ENCODE peak calls at places on chromosome 10, in six cellular contexts. U, Q, B, C, Y and X are unnamed samples.

GRCh38 chr10:97572214-97572989 is at the start of gene ANKRD2:
- DNase-seq in U (no peak), Q (no peak), B (peak; percentile 90), C (peak; percentile 66), Y (peak; percentile 77), X (peak; percentile 81)

GRCh38 chr10:78964952-78965633 is 103.7 kb upstream of the ZMIZ1 start:
- DNase-seq in U (peak; percentile 79), Q (no peak), B (peak; percentile 63), C (peak; percentile 54), Y (peak; percentile 33), X (peak; percentile 70)

GRCh38 chr10:26781797-26782196 is 79.0 kb downstream of the ABI1 start:
- DNase-seq in U (no peak), Q (no peak), B (no peak), C (no peak), Y (no peak), X (no peak)

GRCh38 chr10:131994435-131994834 is 12.7 kb upstream of the BNIP3 start:
- DNase-seq in U (no peak), Q (no peak), B (no peak), C (no peak), Y (no peak), X (no peak)

GRCh38 chr10:98446121-98446655 is 547 bp downstream of the HPS1 start:
- DNase-seq in U (no peak), Q (no peak), B (peak; percentile 73), C (no peak), Y (peak; percentile 41), X (peak; percentile 37)

GRCh38 chr10:36766921-36767320 is 358.5 kb upstream of the ANKRD30A start:
- DNase-seq in U (no peak), Q (no peak), B (no peak), C (no peak), Y (no peak), X (no peak)

GRCh38 chr10:51422311-51423120 is 276.9 kb downstream of the CSTF2T start:
- DNase-seq in U (no peak), Q (no peak), B (peak; percentile 58), C (peak; percentile 20), Y (peak; percentile 50), X (no peak)

GRCh38 chr10:12907651-12908050 is 93.9 kb downstream of the CCDC3 start:
- DNase-seq in U (no peak), Q (no peak), B (no peak), C (no peak), Y (no peak), X (no peak)

GRCh38 chr10:9158675-9159074 is 1104.2 kb downstream of the GATA3 start:
- DNase-seq in U (no peak), Q (no peak), B (no peak), C (no peak), Y (no peak), X (no peak)

GRCh38 chr10:81068446-81068845 is 530.7 kb downstream of the SH2D4B start:
- DNase-seq in U (no peak), Q (no peak), B (no peak), C (no peak), Y (no peak), X (no peak)

GRCh38 chr10:49446031-49446430 is 50.1 kb upstream of the DRGX start:
- DNase-seq in U (no peak), Q (no peak), B (no peak), C (no peak), Y (no peak), X (no peak)

GRCh38 chr10:71268247-71268691 is 50.8 kb upstream of the SLC29A3 start:
- DNase-seq in U (no peak), Q (no peak), B (no peak), C (no peak), Y (no peak), X (no peak)

GRCh38 chr10:126272526-126272925 is 115.8 kb downstream of the ADAM12 start:
- DNase-seq in U (no peak), Q (no peak), B (no peak), C (no peak), Y (no peak), X (no peak)

GRCh38 chr10:23693398-23693797 is 254.5 kb downstream of the OTUD1 start:
- DNase-seq in U (peak; percentile 70), Q (no peak), B (no peak), C (no peak), Y (peak; percentile 67), X (no peak)

GRCh38 chr10:75722609-75723008 is 291.2 kb downstream of the LRMDA start:
- DNase-seq in U (no peak), Q (no peak), B (no peak), C (no peak), Y (no peak), X (no peak)

GRCh38 chr10:12180221-12180974 is 15.3 kb downstream of the NUDT5 start:
- DNase-seq in U (no peak), Q (no peak), B (no peak), C (no peak), Y (no peak), X (no peak)